ENCODE peak calls at places on chromosomes 11 and 22, in five cellular contexts. G is GM12891, D is K562, M is GM12878, F is H1. L is an unnamed sample.

GRCh38 chr11:12534549-12534948 is 139.7 kb upstream of the TEAD1 start:
- DNase-seq in M (no peak), G (no peak), D (no peak), F (no peak), L (no peak)

GRCh38 chr22:32528316-32528715 is 53.7 kb downstream of the FBXO7 start:
- DNase-seq in G (no peak), D (no peak), F (no peak), M (no peak), L (no peak)

GRCh38 chr11:63536669-63537292 is at the start of gene PLAAT4:
- DNase-seq in F (no peak), M (peak), G (no peak), D (no peak), L (peak)

GRCh38 chr22:38735465-38736256 is 20.1 kb downstream of the SUN2 start:
- DNase-seq in G (no peak), M (no peak), D (no peak), F (no peak), L (no peak)

GRCh38 chr11:107953506-107953905 is 25.3 kb downstream of the RAB39A start:
- DNase-seq in F (no peak), D (no peak), M (no peak), G (no peak), L (no peak)

GRCh38 chr22:29443861-29444431 is 5.6 kb downstream of the RFPL1 start:
- DNase-seq in M (no peak), F (no peak), D (no peak), G (no peak), L (no peak)

GRCh38 chr11:85076535-85077330 is 550.4 kb downstream of the DLG2 start:
- DNase-seq in D (no peak), G (no peak), F (no peak), M (no peak), L (no peak)

GRCh38 chr11:2779981-2780849 is 80.4 kb upstream of the KCNQ1OT1 start:
- DNase-seq in D (peak), G (no peak), M (no peak), F (no peak), L (peak)

GRCh38 chr11:44319170-44319551 is 9.2 kb upstream of the ALX4 start:
- DNase-seq in G (no peak), M (no peak), F (no peak), D (no peak), L (no peak)

GRCh38 chr11:96396637-96397036 is 6.8 kb downstream of the JRKL start:
- DNase-seq in F (no peak), M (no peak), D (no peak), G (no peak), L (no peak)

GRCh38 chr11:58498464-58498863 is 9.4 kb downstream of the OR5B21 start:
- DNase-seq in M (no peak), D (no peak), G (no peak), F (no peak), L (no peak)

GRCh38 chr11:103637250-103637649 is 399.2 kb upstream of the DDI1 start:
- DNase-seq in M (no peak), F (no peak), G (no peak), D (no peak), L (no peak)

GRCh38 chr11:8640305-8640932 is 42.0 kb downstream of the TRIM66 start:
- DNase-seq in D (peak), F (no peak), M (no peak), G (no peak), L (no peak)

GRCh38 chr11:20127671-20128527 is 32.4 kb downstream of the DBX1 start:
- DNase-seq in G (peak), F (no peak), D (peak), M (no peak), L (peak)

GRCh38 chr11:19676508-19677379 is 35.9 kb upstream of the NAV2 start:
- DNase-seq in F (no peak), G (no peak), D (no peak), M (no peak), L (no peak)

GRCh38 chr11:76763573-76764348 is 19.4 kb upstream of the TSKU start:
- DNase-seq in M (no peak), F (no peak), G (no peak), D (no peak), L (no peak)
- TF ChIP-seq POLR2AphosphoS5 in M (no peak), F (no peak), G (no peak), D (no peak), L (no peak)

GRCh38 chr11:61372659-61373058 is 10.5 kb downstream of the TMEM138 start:
- DNase-seq in F (no peak), G (no peak), M (no peak), D (no peak), L (no peak)

GRCh38 chr11:61370349-61371005 is 8.3 kb downstream of the TMEM138 start:
- DNase-seq in D (no peak), G (no peak), F (no peak), M (no peak), L (no peak)

GRCh38 chr11:61364012-61364396 is 1.8 kb downstream of the TMEM138 start:
- DNase-seq in M (no peak), D (no peak), F (no peak), G (no peak), L (no peak)

GRCh38 chr11:61367406-61367805 is 5.2 kb downstream of the TMEM138 start:
- DNase-seq in D (no peak), G (no peak), F (no peak), M (no peak), L (no peak)

GRCh38 chr11:61369372-61370348 is 7.5 kb downstream of the TMEM138 start:
- DNase-seq in D (no peak), F (no peak), M (peak), G (no peak), L (no peak)
- TF ChIP-seq POLR2A in D (peak), F (peak), M (peak), G (no peak), L (peak)

GRCh38 chr11:112410325-112410724 is 149.7 kb upstream of the PLET1 start:
- DNase-seq in F (no peak), G (no peak), D (no peak), M (no peak), L (no peak)
- TF ChIP-seq TAF1 in F (no peak), G (no peak), D (no peak), M (no peak), L (no peak)

GRCh38 chr11:134410766-134411165 is 1.3 kb downstream of the B3GAT1 start:
- DNase-seq in F (no peak), M (no peak), D (no peak), G (no peak), L (no peak)

GRCh38 chr11:134411887-134412507 is at the start of gene B3GAT1:
- DNase-seq in F (no peak), D (peak), M (no peak), G (no peak), L (no peak)

GRCh38 chr11:134414036-134414731 is 2.1 kb upstream of the B3GAT1 start:
- DNase-seq in M (no peak), F (no peak), G (no peak), D (no peak), L (no peak)

GRCh38 chr11:134413334-134414035 is 1.4 kb upstream of the B3GAT1 start:
- DNase-seq in D (no peak), F (no peak), G (no peak), M (no peak), L (no peak)

GRCh38 chr11:134412508-134413333 is 679 bp upstream of the B3GAT1 start:
- DNase-seq in D (peak), G (no peak), M (no peak), F (no peak), L (no peak)
- TF ChIP-seq POLR2AphosphoS5 in D (no peak), G (no peak), M (no peak), F (no peak), L (no peak)